ENCODE peak calls at places on chromosomes 16 and 17, in five cellular contexts. H is left lung, A is ascending aorta, Y is A549, D is adrenal gland. L is an unnamed sample.

GRCh38 chr17:75326587-75326955 is 37.3 kb upstream of the SLC25A19 start:
- DNase-seq in H (no peak), A (no peak), Y (no peak), D (no peak), L (no peak)

GRCh38 chr16:55487048-55487803 is 8.2 kb downstream of the MMP2 start:
- DNase-seq in Y (no peak), A (no peak), H (no peak), D (no peak), L (peak; percentile 88)

GRCh38 chr17:82865996-82866395 is 26.2 kb upstream of the ZNF750 start:
- DNase-seq in A (no peak), D (no peak), Y (no peak), H (no peak), L (no peak)

GRCh38 chr16:17847234-17847795 is 376.6 kb upstream of the XYLT1 start:
- DNase-seq in A (no peak), H (no peak), D (no peak), Y (no peak), L (no peak)

GRCh38 chr16:29705030-29705429 is 26.1 kb downstream of the QPRT start:
- DNase-seq in H (no peak), D (no peak), Y (no peak), A (no peak), L (no peak)

GRCh38 chr16:77677129-77677528 is 45.2 kb upstream of the NUDT7 start:
- DNase-seq in Y (no peak), D (no peak), A (no peak), H (no peak), L (no peak)

GRCh38 chr16:5438591-5438990 is 341.0 kb upstream of the EEF2KMT start:
- DNase-seq in H (no peak), A (no peak), Y (no peak), D (no peak), L (no peak)

GRCh38 chr17:19756551-19756950 is 8.5 kb upstream of the ALDH3A1 start:
- DNase-seq in H (no peak), A (no peak), Y (no peak), D (peak; percentile 74), L (no peak)

GRCh38 chr16:69513180-69513966 is 52.4 kb upstream of the NFAT5 start:
- DNase-seq in Y (no peak), D (no peak), H (no peak), A (no peak), L (no peak)

GRCh38 chr17:13362341-13363122 is 239.2 kb downstream of the HS3ST3A1 start:
- DNase-seq in Y (no peak), H (no peak), D (no peak), A (no peak), L (no peak)

GRCh38 chr17:48225725-48226567 is 118.4 kb downstream of the SNX11 start:
- DNase-seq in Y (no peak), H (no peak), A (no peak), D (no peak), L (no peak)

GRCh38 chr16:78673157-78673556 is 573.7 kb downstream of the WWOX start:
- DNase-seq in H (no peak), Y (no peak), D (no peak), A (no peak), L (no peak)

GRCh38 chr17:67376509-67376891 is 581 bp upstream of the PITPNC1 start:
- DNase-seq in D (peak; percentile 25), Y (no peak), H (no peak), A (no peak), L (no peak)

GRCh38 chr17:82863941-82864720 is 24.3 kb upstream of the ZNF750 start:
- DNase-seq in Y (no peak), D (peak; percentile 61), A (no peak), H (no peak), L (no peak)

GRCh38 chr17:46178550-46179198 is 14.6 kb downstream of the KANSL1 start:
- DNase-seq in A (no peak), Y (no peak), D (no peak), H (no peak), L (no peak)

GRCh38 chr16:57603110-57604024 is 25.1 kb upstream of the ADGRG1 start:
- DNase-seq in Y (no peak), D (no peak), A (no peak), H (no peak), L (no peak)

GRCh38 chr17:62753562-62753961 is 54.6 kb downstream of the MARCHF10 start:
- DNase-seq in D (no peak), Y (no peak), A (no peak), H (no peak), L (no peak)

GRCh38 chr17:62751350-62751691 is 56.8 kb downstream of the MARCHF10 start:
- DNase-seq in A (no peak), D (no peak), H (no peak), Y (no peak), L (no peak)

GRCh38 chr17:62749926-62750325 is 58.2 kb downstream of the MARCHF10 start:
- DNase-seq in D (no peak), A (no peak), Y (no peak), H (no peak), L (no peak)

GRCh38 chr17:62746941-62747340 is 61.2 kb downstream of the MARCHF10 start:
- DNase-seq in H (no peak), Y (no peak), A (no peak), D (no peak), L (no peak)

DNA sequence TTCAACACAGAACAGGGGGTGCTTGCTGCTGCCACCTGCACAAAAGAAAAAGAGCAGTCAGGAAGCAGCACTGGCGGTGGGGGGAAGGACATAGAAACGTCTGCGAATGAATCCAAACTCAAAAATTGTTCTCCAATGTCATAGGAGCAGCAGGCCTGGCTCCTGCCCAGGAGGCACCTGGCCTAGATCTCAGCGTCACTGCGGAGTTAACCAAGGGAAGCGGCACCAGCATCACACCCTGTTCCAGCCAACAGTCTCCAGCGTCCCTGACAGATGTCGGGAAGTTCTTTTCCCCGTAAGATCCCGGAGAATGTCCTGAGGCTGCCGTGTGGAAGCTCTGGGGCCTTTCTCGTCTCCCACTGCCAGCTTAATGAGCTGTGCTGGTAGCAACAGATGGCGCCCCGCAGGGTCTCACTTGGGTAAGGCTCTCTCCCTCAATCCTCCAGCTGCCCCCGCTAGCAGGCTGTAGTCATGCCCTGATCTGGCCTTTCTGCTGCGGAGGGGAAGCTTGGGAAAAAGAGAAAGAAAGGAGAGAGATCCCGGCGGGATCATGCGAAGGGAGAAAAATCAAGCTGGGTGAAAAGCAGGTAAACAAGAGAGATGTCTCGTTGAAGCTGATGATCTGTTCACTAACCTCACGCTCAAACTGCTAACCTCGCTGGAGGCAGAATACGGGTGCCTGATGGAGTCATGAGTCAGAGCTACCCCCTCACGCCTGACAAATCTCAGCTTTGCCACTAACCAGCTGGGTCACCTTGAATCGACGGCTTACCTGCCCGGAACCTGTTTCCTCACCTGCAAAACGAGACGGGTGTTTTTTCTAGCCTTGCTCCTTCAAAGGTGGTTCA is 57.4 kb downstream of the MARCHF10 start:
- DNase-seq in A (no peak), Y (no peak), H (no peak), D (no peak), L (no peak)
- TF ChIP-seq CTCF in A (no peak), Y (no peak), H (no peak), D (no peak), L (no peak)

DNA sequence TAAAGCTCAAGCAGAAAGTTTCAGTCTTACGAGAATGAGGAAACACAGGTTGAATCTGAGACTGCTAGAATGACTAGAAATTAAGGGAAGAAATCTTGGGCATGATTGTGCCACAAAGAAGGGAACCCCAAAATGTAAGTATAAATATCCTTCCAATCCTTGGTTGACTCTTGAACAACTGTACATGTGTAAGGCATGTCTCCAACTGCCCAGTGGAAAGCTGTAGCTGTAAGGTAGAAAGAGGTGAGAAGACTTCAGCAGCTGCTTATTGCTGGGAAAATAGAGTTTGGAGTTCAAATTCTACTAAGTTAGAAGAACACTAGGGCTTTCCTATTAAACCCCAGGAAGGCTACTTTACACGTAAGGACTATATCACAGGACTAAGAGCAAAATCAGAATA is 59.7 kb upstream of the NACA2 start:
- DNase-seq in D (no peak), A (no peak), H (no peak), Y (no peak), L (no peak)
- H3K9me3 ChIP-seq in D (no peaks in the 10 kb centered on the region), A (peaks cover 3% of the 10 kb centered on the region), H (no peaks in the 10 kb centered on the region), Y (peaks cover 16% of the 10 kb centered on the region), L (peaks cover 31% of the 10 kb centered on the region)

DNA sequence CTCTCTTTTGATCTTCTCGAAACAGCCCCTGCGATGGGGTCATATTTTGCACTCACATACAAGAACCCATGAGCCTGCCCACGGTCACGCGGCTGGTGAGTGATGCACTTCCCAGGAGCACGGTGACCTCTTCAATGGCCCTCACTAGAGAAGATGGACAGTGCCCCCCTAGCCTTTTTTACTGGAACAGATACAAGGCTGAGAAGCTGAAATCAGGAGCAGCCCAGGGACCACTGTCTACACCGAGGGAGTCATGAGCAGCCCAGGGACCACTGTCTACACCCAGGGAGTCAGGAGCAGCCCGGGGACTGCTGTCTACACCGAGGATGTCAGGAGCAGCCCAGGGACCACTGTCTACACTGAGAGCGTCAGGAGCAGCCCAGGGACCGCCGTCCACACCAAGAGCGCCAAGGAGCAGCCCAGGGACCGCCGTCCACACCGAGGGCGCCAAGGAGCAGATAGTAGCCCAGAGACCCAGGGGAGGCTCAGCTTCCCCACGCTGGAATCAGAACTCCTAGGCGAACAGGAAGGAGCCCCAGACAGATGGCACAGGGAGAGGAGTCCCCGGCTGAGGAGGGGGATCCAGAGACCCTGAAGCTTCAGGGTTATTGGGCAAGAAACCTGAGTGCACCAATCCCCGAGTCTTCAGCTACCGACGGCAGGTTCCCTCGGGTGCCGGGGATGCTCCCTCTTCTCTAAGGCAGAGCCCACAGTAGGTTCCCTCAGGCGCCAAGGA is 23.8 kb downstream of the ACSF3 start:
- DNase-seq in A (no peak), H (no peak), D (peak; percentile 8), Y (no peak), L (no peak)
- H3K4me1 ChIP-seq in A (no peaks in the 10 kb centered on the region), H (peaks cover 3% of the 10 kb centered on the region), D (peaks cover 16% of the 10 kb centered on the region), Y (no peaks in the 10 kb centered on the region), L (no peaks in the 10 kb centered on the region)

GRCh38 chr17:2336215-2337151 is at the start of gene TSR1:
- DNase-seq in A (peak; percentile 57), D (peak; percentile 92), Y (peak; percentile 94), H (peak; percentile 98), L (peak; percentile 86)

GRCh38 chr17:2343421-2343820 is 6.1 kb downstream of the SGSM2 start:
- DNase-seq in Y (no peak), H (peak; percentile 25), D (peak; percentile 79), A (no peak), L (no peak)

GRCh38 chr17:2337152-2337810 is at the start of gene SGSM2:
- DNase-seq in A (no peak), H (peak; percentile 90), D (peak; percentile 76), Y (peak; percentile 55), L (no peak)

GRCh38 chr17:2335726-2336214 is 487 bp downstream of the TSR1 start:
- DNase-seq in Y (no peak), H (peak; percentile 43), D (no peak), A (no peak), L (no peak)

DNA sequence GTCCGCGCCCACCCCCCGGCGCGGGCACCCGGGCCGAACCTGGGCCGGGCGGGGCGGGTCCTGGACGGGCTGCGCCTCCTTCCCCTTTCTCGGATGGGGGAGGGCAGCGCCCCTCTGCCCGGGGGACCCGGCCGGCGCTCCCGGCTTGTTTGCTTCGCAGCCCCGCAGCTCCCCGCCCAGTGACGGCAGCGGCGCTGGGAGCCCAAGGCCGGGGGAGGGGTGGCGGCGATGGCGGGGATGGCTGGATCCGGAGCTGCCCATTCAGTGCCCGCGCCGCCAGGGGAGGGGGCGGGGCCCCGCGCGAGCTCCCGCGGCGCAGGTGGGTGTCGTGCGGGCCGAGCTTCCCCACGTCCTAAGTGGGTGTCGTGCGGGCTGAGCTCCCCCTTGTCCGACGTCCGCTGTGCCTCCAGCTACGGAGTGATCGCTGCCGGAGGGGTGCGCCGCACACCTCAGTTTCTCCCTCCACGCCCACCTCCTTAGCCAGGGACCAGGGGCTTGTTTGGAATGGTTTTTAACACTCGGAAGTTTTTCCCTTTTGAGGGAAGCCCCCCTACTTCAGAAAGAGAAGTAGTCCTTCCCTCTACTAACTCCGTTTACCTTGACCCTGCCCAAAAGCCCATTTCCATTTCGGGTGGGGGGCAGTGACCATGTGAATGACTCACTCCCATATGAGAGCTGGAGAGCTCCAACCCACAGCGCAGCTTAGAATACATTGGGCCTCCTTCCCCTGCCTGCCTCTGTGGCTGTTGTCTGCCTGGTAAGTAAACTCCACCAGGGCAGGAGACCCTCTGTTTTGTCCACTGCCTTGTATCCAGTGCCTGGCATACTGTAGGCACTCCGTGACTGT is 733 bp downstream of the SGSM2 start:
- DNase-seq in D (peak; percentile 84), A (no peak), Y (peak; percentile 65), H (peak; percentile 92), L (no peak)
- TF ChIP-seq CTCF in D (peak; percentile 8), A (no peak), Y (no peak), H (no peak), L (no peak)